ENCODE peak calls at places on chromosomes 16 and 17, in seven cellular contexts. I, J, K, C, E, D and Q are unnamed samples.

GRCh38 chr16:81181013-81181720 is 57.3 kb upstream of the BCO1 start:
- DNase-seq in C (no peak), D (peak), E (peak), J (peak), K (peak), I (peak), Q (peak)

GRCh38 chr17:73820686-73821448 is 176.6 kb upstream of the SDK2 start:
- DNase-seq in E (no peak), J (no peak), D (no peak), K (peak), I (no peak), C (no peak), Q (peak)

GRCh38 chr17:8019161-8019560 is 16.7 kb downstream of the GUCY2D start:
- DNase-seq in J (no peak), E (no peak), I (no peak), C (no peak), K (no peak), D (no peak), Q (no peak)

GRCh38 chr16:7140899-7141298 is 191.7 kb upstream of the RBFOX1 start:
- DNase-seq in E (no peak), I (no peak), K (no peak), C (no peak), J (no peak), D (no peak), Q (no peak)

GRCh38 chr16:67101683-67102082 is 8.1 kb upstream of the PHAF1 start:
- DNase-seq in D (no peak), E (no peak), J (no peak), C (no peak), K (no peak), I (no peak), Q (peak)

GRCh38 chr16:86099326-86099725 is 200.4 kb downstream of the IRF8 start:
- DNase-seq in D (no peak), C (no peak), J (no peak), K (no peak), I (no peak), E (no peak), Q (no peak)

GRCh38 chr17:12730931-12731521 is 58.3 kb upstream of the ARHGAP44 start:
- DNase-seq in D (peak), C (no peak), I (peak), J (no peak), E (peak), K (no peak), Q (no peak)

GRCh38 chr16:13756411-13756810 is 163.5 kb upstream of the ERCC4 start:
- DNase-seq in D (no peak), K (peak), I (no peak), E (no peak), J (no peak), C (no peak), Q (no peak)

GRCh38 chr17:45150911-45151809 is 2.9 kb downstream of the HEXIM1 start:
- DNase-seq in J (no peak), C (no peak), D (no peak), I (no peak), E (no peak), K (no peak), Q (no peak)

GRCh38 chr16:82979406-82980111 is 352.8 kb downstream of the CDH13 start:
- DNase-seq in C (no peak), J (no peak), D (no peak), E (no peak), K (no peak), I (no peak), Q (no peak)

GRCh38 chr17:2011421-2012371 is 13.4 kb downstream of the RTN4RL1 start:
- DNase-seq in C (no peak), I (no peak), J (no peak), D (no peak), K (no peak), E (no peak), Q (peak)

GRCh38 chr17:72342582-72343527 is 222.0 kb downstream of the SOX9 start:
- DNase-seq in E (no peak), I (no peak), K (no peak), J (no peak), D (no peak), C (no peak), Q (no peak)

GRCh38 chr16:11094075-11094593 is 149.8 kb downstream of the CLEC16A start:
- DNase-seq in I (no peak), D (no peak), E (no peak), K (no peak), C (no peak), J (peak), Q (no peak)

GRCh38 chr17:82892869-82893565 is 53.2 kb upstream of the ZNF750 start:
- DNase-seq in E (no peak), J (peak), I (no peak), K (no peak), D (no peak), C (peak), Q (no peak)

GRCh38 chr17:27544350-27545131 is 86.4 kb upstream of the LGALS9 start:
- DNase-seq in C (no peak), E (no peak), J (no peak), D (no peak), I (no peak), K (no peak), Q (peak)

GRCh38 chr16:47258874-47259461 is 115.2 kb upstream of the NETO2 start:
- DNase-seq in I (no peak), E (no peak), D (peak), C (no peak), K (no peak), J (no peak), Q (no peak)

GRCh38 chr16:82627811-82628339 is 1.1 kb downstream of the CDH13 start:
- DNase-seq in C (no peak), K (no peak), E (no peak), D (no peak), J (no peak), I (peak), Q (no peak)

GRCh38 chr17:40539711-40540411 is 25.4 kb downstream of the CCR7 start:
- DNase-seq in D (no peak), C (no peak), E (no peak), I (no peak), K (no peak), J (peak), Q (no peak)

GRCh38 chr17:74153456-74153810 is 50.0 kb upstream of the RPL38 start:
- DNase-seq in E (no peak), J (no peak), D (no peak), K (no peak), I (peak), C (no peak), Q (no peak)

GRCh38 chr16:10564591-10564990 is 15.8 kb downstream of the EMP2 start:
- DNase-seq in E (no peak), K (no peak), I (no peak), J (no peak), D (no peak), C (no peak), Q (no peak)

GRCh38 chr16:49664221-49665215 is 191.4 kb downstream of the ZNF423 start:
- DNase-seq in K (no peak), J (peak), I (no peak), C (no peak), D (no peak), E (no peak), Q (no peak)
- H3K4me3 ChIP-seq in K (no peak), J (peak), I (no peak), C (no peak), D (no peak), E (no peak), Q (no peak)

GRCh38 chr17:54899721-54900456 is 763 bp upstream of the TOM1L1 start:
- DNase-seq in C (no peak), I (no peak), J (no peak), E (no peak), K (no peak), D (no peak), Q (no peak)
- H3K4me3 ChIP-seq in C (peak), I (peak), J (peak), E (peak), K (peak), D (peak), Q (peak)

GRCh38 chr17:48429638-48430586 is at the start of gene SKAP1:
- DNase-seq in D (no peak), I (no peak), E (no peak), C (peak), K (no peak), J (no peak), Q (no peak)

GRCh38 chr17:48427598-48427997 is 2.4 kb downstream of the SKAP1 start:
- DNase-seq in D (no peak), C (peak), E (no peak), I (no peak), K (no peak), J (no peak), Q (no peak)

GRCh38 chr17:48429156-48429555 is 858 bp downstream of the SKAP1 start:
- DNase-seq in D (no peak), J (no peak), K (no peak), I (no peak), C (peak), E (no peak), Q (no peak)

GRCh38 chr17:48420823-48421222 is 9.2 kb downstream of the SKAP1 start:
- DNase-seq in J (no peak), D (no peak), C (no peak), I (no peak), K (no peak), E (no peak), Q (no peak)

DNA sequence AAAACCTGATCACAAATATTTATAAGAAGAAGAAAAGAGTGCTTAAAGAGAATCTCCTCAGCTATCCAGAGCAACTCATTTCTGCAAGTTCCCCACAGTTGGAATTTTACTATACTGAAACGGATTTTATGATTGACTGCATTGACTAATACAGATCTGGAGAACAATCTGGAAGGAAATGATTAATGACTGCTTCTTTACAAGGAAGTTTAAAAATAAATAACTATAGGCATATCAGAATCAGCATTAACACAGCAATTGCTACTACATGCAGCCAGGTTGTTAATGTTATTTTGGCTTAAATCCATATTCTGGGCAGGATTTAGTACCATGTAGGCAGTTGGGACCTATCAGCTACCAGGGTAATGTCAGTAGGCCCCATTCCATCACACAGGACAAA is 4.0 kb downstream of the SKAP1 start:
- DNase-seq in J (no peak), C (no peak), E (no peak), K (no peak), D (no peak), I (no peak), Q (no peak)
- H3K4me3 ChIP-seq in J (no peak), C (peak), E (no peak), K (no peak), D (no peak), I (no peak), Q (no peak)

GRCh38 chr17:79027925-79028491 is 4.0 kb downstream of the C1QTNF1 start:
- DNase-seq in K (no peak), C (no peak), I (peak), J (peak), D (no peak), E (no peak), Q (no peak)
- H3K4me3 ChIP-seq in K (no peak), C (no peak), I (no peak), J (no peak), D (no peak), E (no peak), Q (no peak)